ENCODE peak calls at places on chromosomes 3 and 15, in five cellular contexts. I, U, E, D and K are unnamed samples.

GRCh38 chr3:186985713-186986364 is 55.5 kb downstream of the ST6GAL1 start:
- DNase-seq in E (no peak), U (no peak), D (peak; percentile 56), I (no peak), K (no peak)

GRCh38 chr15:23566070-23567050 is 886 bp downstream of the MKRN3 start:
- DNase-seq in D (no peak), U (no peak), E (peak; percentile 60), I (peak; percentile 29), K (peak; percentile 60)

GRCh38 chr3:170023165-170023564 is 14.6 kb upstream of the GPR160 start:
- DNase-seq in D (no peak), I (no peak), E (no peak), U (no peak), K (peak; percentile 50)

GRCh38 chr3:141019244-141019643 is 31.9 kb upstream of the SPSB4 start:
- DNase-seq in U (no peak), D (no peak), I (no peak), E (no peak), K (no peak)

GRCh38 chr15:99074446-99074845 is 30.4 kb upstream of the SYNM start:
- DNase-seq in D (no peak), I (no peak), E (no peak), U (no peak), K (no peak)

GRCh38 chr15:87115795-87116194 is 1036.1 kb downstream of the AGBL1 start:
- DNase-seq in I (no peak), U (no peak), E (no peak), D (no peak), K (no peak)

GRCh38 chr3:42057561-42058211 is 33.5 kb upstream of the TRAK1 start:
- DNase-seq in E (no peak), U (peak; percentile 40), I (no peak), D (no peak), K (no peak)

GRCh38 chr3:55648591-55649318 is 161.6 kb upstream of the WNT5A start:
- DNase-seq in D (no peak), I (no peak), E (no peak), U (no peak), K (no peak)

GRCh38 chr3:125051715-125052581 is 3.8 kb downstream of the HEG1 start:
- DNase-seq in I (no peak), D (peak; percentile 56), U (peak; percentile 56), E (no peak), K (no peak)

GRCh38 chr3:52393959-52394670 is 50.8 kb downstream of the SEMA3G start:
- DNase-seq in I (no peak), U (no peak), D (no peak), E (no peak), K (no peak)

GRCh38 chr3:138456961-138457862 is 22.8 kb downstream of the ESYT3 start:
- DNase-seq in I (no peak), U (no peak), E (no peak), D (no peak), K (no peak)

DNA sequence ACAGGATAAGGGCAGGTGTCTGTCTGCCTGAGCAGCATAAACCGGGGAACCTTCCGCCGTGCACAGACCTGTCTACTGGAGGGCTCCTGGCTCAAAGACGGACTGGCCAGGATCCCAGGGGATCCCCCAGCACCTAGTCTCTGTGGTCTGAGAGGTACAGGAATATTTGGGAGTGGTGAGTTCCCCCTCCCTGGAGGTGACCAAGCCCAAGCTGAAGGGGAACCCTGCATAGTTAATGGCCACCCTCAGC is 194.7 kb upstream of the TLE3 start:
- DNase-seq in I (no peak), U (no peak), D (no peak), E (no peak), K (no peak)
- TF ChIP-seq ATF3 in I (no peak), U (no peak), D (no peak), E (no peak), K (no peak)

GRCh38 chr3:149453140-149453805 is 21.2 kb upstream of the TM4SF4 start:
- DNase-seq in I (no peak), D (no peak), U (no peak), E (no peak), K (no peak)
- TF ChIP-seq RAD21 in I (no peak), D (no peak), U (no peak), E (no peak), K (no peak)

GRCh38 chr15:69703495-69704187 is 251.0 kb downstream of the RPLP1 start:
- DNase-seq in I (no peak), E (no peak), D (no peak), U (no peak), K (no peak)
- TF ChIP-seq ATF3 in I (no peak), E (no peak), D (no peak), U (no peak), K (no peak)

GRCh38 chr15:42457445-42458442 is 33.2 kb downstream of the ZNF106 start:
- DNase-seq in D (peak; percentile 45), E (no peak), U (peak; percentile 78), I (no peak), K (no peak)
- TF ChIP-seq RAD21 in D (no peak), E (no peak), U (peak; percentile 0), I (no peak), K (no peak)

GRCh38 chr15:52306270-52306669 is 10.7 kb upstream of the MYO5C start:
- DNase-seq in U (no peak), D (no peak), E (no peak), I (no peak), K (no peak)
- TF ChIP-seq ATF3 in U (no peak), D (no peak), E (no peak), I (no peak), K (no peak)

GRCh38 chr15:29917600-29918597 is 95.6 kb upstream of the TJP1 start:
- DNase-seq in U (no peak), D (no peak), I (no peak), E (no peak), K (no peak)

GRCh38 chr15:29919380-29919881 is 97.2 kb upstream of the TJP1 start:
- DNase-seq in U (no peak), D (no peak), I (no peak), E (no peak), K (no peak)

GRCh38 chr15:29921130-29921601 is 98.9 kb upstream of the TJP1 start:
- DNase-seq in U (no peak), I (peak; percentile 59), D (no peak), E (no peak), K (peak; percentile 18)

GRCh38 chr15:29922191-29922590 is 99.9 kb upstream of the TJP1 start:
- DNase-seq in D (no peak), I (no peak), U (no peak), E (no peak), K (no peak)

GRCh38 chr15:29920515-29920914 is 98.2 kb upstream of the TJP1 start:
- DNase-seq in I (peak; percentile 68), U (no peak), E (no peak), D (no peak), K (no peak)
- TF ChIP-seq RAD21 in I (no peak), U (no peak), E (no peak), D (no peak), K (no peak)

GRCh38 chr15:39084683-39085530 is 496.0 kb upstream of the THBS1 start:
- DNase-seq in U (no peak), E (no peak), D (no peak), I (no peak), K (peak; percentile 21)

GRCh38 chr15:39092354-39092753 is 488.5 kb upstream of the THBS1 start:
- DNase-seq in U (no peak), I (no peak), E (no peak), D (no peak), K (no peak)

GRCh38 chr15:39092761-39093160 is 488.1 kb upstream of the THBS1 start:
- DNase-seq in D (no peak), U (no peak), E (no peak), I (no peak), K (no peak)

GRCh38 chr15:39083213-39083612 is 497.7 kb upstream of the THBS1 start:
- DNase-seq in E (no peak), I (no peak), U (no peak), D (no peak), K (no peak)

DNA sequence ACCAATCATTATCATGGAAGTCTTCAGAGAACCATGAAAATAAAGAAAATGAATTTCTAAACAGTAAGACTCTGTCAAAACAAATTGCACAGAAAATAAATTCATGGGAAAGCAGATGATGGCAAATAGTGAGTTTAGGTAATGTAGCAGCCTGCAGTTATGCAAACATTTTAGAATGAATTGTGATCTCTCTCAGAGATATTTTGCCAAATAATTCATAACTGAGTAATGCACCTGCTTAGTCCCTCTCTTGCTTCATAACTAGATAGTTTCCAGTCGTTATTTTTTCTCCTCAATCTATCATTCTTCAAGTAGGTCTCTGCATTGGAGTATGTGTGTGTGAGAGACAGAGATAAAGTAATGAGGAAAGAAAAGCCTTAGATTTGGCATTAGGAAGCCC is 492.7 kb upstream of the THBS1 start:
- DNase-seq in E (no peak), U (no peak), D (no peak), I (no peak), K (no peak)
- TF ChIP-seq ATF3 in E (no peak), U (no peak), D (no peak), I (no peak), K (no peak)

GRCh38 chr3:149752051-149752787 is at the start of gene COMMD2:
- DNase-seq in I (peak; percentile 97), E (peak; percentile 74), D (peak; percentile 84), U (peak; percentile 81), K (peak; percentile 90)
- TF ChIP-seq RAD21 in I (peak; percentile 75), E (no peak), D (peak; percentile 40), U (peak; percentile 16), K (no peak)

GRCh38 chr15:58179206-58179605 is 41.0 kb downstream of the AQP9 start:
- DNase-seq in I (no peak), E (peak; percentile 35), D (no peak), U (no peak), K (no peak)
- TF ChIP-seq ATF3 in I (no peak), E (no peak), D (no peak), U (no peak), K (no peak)

GRCh38 chr3:126126811-126127431 is 43.0 kb upstream of the SLC41A3 start:
- DNase-seq in U (peak; percentile 37), D (no peak), E (no peak), I (no peak), K (no peak)
- TF ChIP-seq RAD21 in U (no peak), D (no peak), E (no peak), I (no peak), K (no peak)